ENCODE peak calls at places on chromosomes 1 and 21, in nine cellular contexts. W is activated T-cell treated with anti-CD3 and anti-CD28 coated beads for 48 hours; G is Calu3; E is activated naive CD4-positive, alpha-beta T cell treated with anti-CD3 and anti-CD28 coated beads, Interleukin-2, amount 10 ng/mL, durations not matched to agents 7 days and 5 days; R is cardiac septum; M is DMS153; U is tibial artery; K is T-cell; Q is left ventricle myocardium inferior. L is an unnamed sample.

GRCh38 chr1:118346940-118347339 is 161.9 kb upstream of the SPAG17 start:
- DNase-seq in W (no peak), G (no peak), E (no peak), R (no peak), M (no peak), U (no peak), K (no peak), Q (no peak), L (no peak)

GRCh38 chr1:93692983-93693591 is 11.4 kb upstream of the BCAR3 start:
- DNase-seq in W (peak), G (peak), E (peak), R (no peak), M (no peak), U (no peak), K (no peak), Q (no peak), L (peak)

GRCh38 chr1:235920596-235921375 is 54.1 kb upstream of the LYST start:
- DNase-seq in W (no peak), G (no peak), E (no peak), R (no peak), M (no peak), U (no peak), K (no peak), Q (no peak), L (no peak)

GRCh38 chr1:192489748-192490147 is 85.8 kb upstream of the RGS1 start:
- DNase-seq in W (no peak), G (peak), E (no peak), R (no peak), M (peak), U (peak), K (no peak), Q (peak), L (peak)

GRCh38 chr1:2319291-2319690 is 72.1 kb downstream of the MORN1 start:
- DNase-seq in W (no peak), G (no peak), E (no peak), R (no peak), M (no peak), U (no peak), K (no peak), Q (no peak), L (no peak)

GRCh38 chr1:63674238-63674864 is 81.1 kb downstream of the PGM1 start:
- DNase-seq in W (no peak), G (peak), E (no peak), R (no peak), M (no peak), U (peak), K (no peak), Q (peak), L (peak)

GRCh38 chr1:67629370-67630075 is 55.5 kb upstream of the GADD45A start:
- DNase-seq in W (no peak), G (no peak), E (no peak), R (no peak), M (no peak), U (no peak), K (no peak), Q (no peak), L (no peak)

GRCh38 chr1:15696956-15697521 is 12.9 kb downstream of the PLEKHM2 start:
- DNase-seq in W (no peak), G (no peak), E (peak), R (no peak), M (no peak), U (no peak), K (peak), Q (no peak), L (peak)

GRCh38 chr1:111587509-111588174 is 31.9 kb upstream of the RAP1A start:
- DNase-seq in W (no peak), G (no peak), E (no peak), R (no peak), M (no peak), U (no peak), K (no peak), Q (no peak), L (no peak)

GRCh38 chr1:204348722-204349121 is 11.0 kb downstream of the PLEKHA6 start:
- DNase-seq in W (no peak), G (no peak), E (no peak), R (peak), M (no peak), U (peak), K (no peak), Q (peak), L (peak)

GRCh38 chr1:182752827-182753104 is 36.8 kb upstream of the NPL start:
- DNase-seq in W (no peak), G (no peak), E (no peak), R (no peak), M (no peak), U (no peak), K (no peak), Q (no peak), L (no peak)

GRCh38 chr1:12397426-12398134 is 167.8 kb downstream of the VPS13D start:
- DNase-seq in W (no peak), G (no peak), E (no peak), R (no peak), M (no peak), U (no peak), K (no peak), Q (no peak), L (no peak)

GRCh38 chr21:24995206-24995605 is 612.1 kb downstream of the MRPL39 start:
- DNase-seq in W (no peak), G (no peak), E (no peak), R (no peak), M (no peak), U (no peak), K (no peak), Q (no peak), L (no peak)

GRCh38 chr1:197103295-197103694 is 36.2 kb upstream of the F13B start:
- DNase-seq in W (no peak), G (no peak), E (no peak), R (no peak), M (no peak), U (no peak), K (no peak), Q (no peak), L (no peak)

GRCh38 chr1:43495204-43495603 is 35.5 kb upstream of the PTPRF start:
- DNase-seq in W (no peak), G (no peak), E (no peak), R (no peak), M (no peak), U (no peak), K (no peak), Q (no peak), L (no peak)